ENCODE peak calls at places on chromosomes 6 and 20, in nine cellular contexts. E, A, Z, L, X, Q, N, B and O are unnamed samples.

GRCh38 chr6:122717350-122717749 is 62.2 kb upstream of the FABP7 start:
- DNase-seq in A (no peak), L (no peak), N (peak), B (peak), X (no peak), E (no peak), Q (no peak), Z (no peak), O (no peak)

GRCh38 chr20:31595654-31596411 is 9.3 kb upstream of the ID1 start:
- DNase-seq in B (no peak), N (peak), E (no peak), Q (no peak), A (peak), Z (peak), X (no peak), L (peak), O (peak)

GRCh38 chr20:63091901-63092659 is 85.3 kb upstream of the BHLHE23 start:
- DNase-seq in B (no peak), Z (no peak), A (no peak), Q (no peak), L (peak), E (no peak), N (no peak), X (no peak), O (peak)

GRCh38 chr6:101429291-101429690 is 35.8 kb downstream of the GRIK2 start:
- DNase-seq in Z (no peak), L (no peak), N (no peak), Q (no peak), E (no peak), A (no peak), B (peak), X (no peak), O (no peak)

GRCh38 chr20:17878912-17879602 is 89.5 kb downstream of the SNX5 start:
- DNase-seq in A (no peak), B (no peak), Q (no peak), E (no peak), N (no peak), Z (no peak), L (no peak), X (no peak), O (no peak)

GRCh38 chr20:2742934-2743559 is 50.5 kb downstream of the EBF4 start:
- DNase-seq in N (peak), X (peak), Q (peak), B (peak), L (no peak), E (peak), Z (no peak), A (no peak), O (no peak)

GRCh38 chr6:13653296-13653695 is 38.2 kb downstream of the NOL7 start:
- DNase-seq in E (no peak), A (no peak), N (no peak), L (no peak), Z (no peak), Q (no peak), X (no peak), B (peak), O (no peak)

GRCh38 chr6:118551673-118552063 is 3.6 kb downstream of the PLN start:
- DNase-seq in X (no peak), Z (no peak), Q (no peak), L (no peak), E (no peak), A (no peak), N (no peak), B (peak), O (no peak)